ENCODE peak calls at places on chromosomes 7 and 10, in seven cellular contexts. L is NB4, C is pancreas, S is foreskin fibroblast, W is sigmoid colon, A is right lobe of liver, G is astrocyte of the spinal cord. M is an unnamed sample.

GRCh38 chr7:27124096-27124978 is 6.2 kb downstream of the HOXA4 start:
- DNase-seq in L (no peak), C (no peak), S (peak), W (peak), A (no peak), G (peak), M (no peak)

GRCh38 chr7:28163955-28164354 is 16.6 kb downstream of the JAZF1 start:
- DNase-seq in L (no peak), C (no peak), S (no peak), W (no peak), A (no peak), G (peak), M (peak)

GRCh38 chr7:127514499-127514898 is 70.9 kb downstream of the GCC1 start:
- DNase-seq in L (peak), C (no peak), S (peak), W (no peak), A (no peak), G (peak), M (peak)

GRCh38 chr10:119306514-119306951 is 99.2 kb downstream of the GRK5 start:
- DNase-seq in L (peak), C (no peak), S (no peak), W (no peak), A (no peak), G (no peak), M (no peak)

GRCh38 chr7:82443801-82444219 is 233 bp upstream of the CACNA2D1 start:
- DNase-seq in L (peak), C (peak), S (peak), W (peak), A (peak), G (peak), M (no peak)

GRCh38 chr10:12348870-12349627 is at the start of gene CAMK1D:
- DNase-seq in L (peak), C (peak), S (peak), W (peak), A (peak), G (peak), M (no peak)

GRCh38 chr10:91977501-91977900 is 53.9 kb downstream of the BTAF1 start:
- DNase-seq in L (no peak), C (no peak), S (no peak), W (no peak), A (no peak), G (no peak), M (no peak)

GRCh38 chr7:82172896-82173295 is 270.7 kb downstream of the CACNA2D1 start:
- DNase-seq in L (no peak), C (no peak), S (no peak), W (no peak), A (no peak), G (no peak), M (no peak)

GRCh38 chr10:3117486-3117885 is 50.1 kb downstream of the PFKP start:
- DNase-seq in L (no peak), C (no peak), S (no peak), W (no peak), A (no peak), G (no peak), M (no peak)

GRCh38 chr10:3122034-3122433 is 50.5 kb downstream of the PITRM1 start:
- DNase-seq in L (no peak), C (no peak), S (no peak), W (no peak), A (no peak), G (no peak), M (no peak)

GRCh38 chr10:3118621-3119020 is 51.3 kb downstream of the PFKP start:
- DNase-seq in L (no peak), C (no peak), S (no peak), W (no peak), A (no peak), G (no peak), M (no peak)

GRCh38 chr10:3122486-3123205 is 49.9 kb downstream of the PITRM1 start:
- DNase-seq in L (no peak), C (no peak), S (no peak), W (no peak), A (no peak), G (no peak), M (no peak)

DNA sequence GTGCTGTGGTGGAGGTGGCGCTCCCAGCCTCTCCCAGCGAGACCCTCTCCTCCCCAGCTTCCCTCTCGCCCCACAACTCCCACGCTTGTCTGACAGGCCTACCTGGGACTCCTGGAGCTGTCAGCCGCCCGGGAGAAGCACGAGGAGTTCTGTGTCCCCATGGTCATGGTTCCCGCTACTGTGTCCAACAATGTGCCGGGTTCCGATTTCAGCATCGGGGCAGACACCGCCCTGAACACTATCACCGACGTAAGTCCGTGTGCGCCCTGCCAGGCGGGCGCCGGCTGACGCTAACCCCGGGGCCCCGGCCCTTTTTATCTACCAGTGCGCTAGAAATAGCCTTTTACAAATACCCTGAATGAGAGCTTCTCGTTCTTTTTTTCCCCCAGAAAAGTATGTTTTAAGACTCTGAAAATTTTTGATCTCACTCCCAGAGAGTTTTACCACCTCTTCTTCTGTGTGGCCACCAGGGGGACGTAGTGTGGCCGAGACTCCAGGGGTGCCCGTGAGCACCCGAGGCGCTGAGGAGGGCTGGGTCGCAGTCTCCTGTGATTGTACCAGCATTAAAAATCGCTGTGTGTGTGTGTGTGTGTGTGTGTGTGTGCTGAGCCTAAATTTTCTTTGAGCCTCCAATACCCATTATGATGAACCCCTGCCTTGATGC is 52.6 kb downstream of the PFKP start:
- DNase-seq in L (peak), C (no peak), S (no peak), W (no peak), A (no peak), G (no peak), M (no peak)
- TF ChIP-seq CTCF in L (peak), C (peak), S (peak), W (peak), A (peak), G (peak), M (peak)

DNA sequence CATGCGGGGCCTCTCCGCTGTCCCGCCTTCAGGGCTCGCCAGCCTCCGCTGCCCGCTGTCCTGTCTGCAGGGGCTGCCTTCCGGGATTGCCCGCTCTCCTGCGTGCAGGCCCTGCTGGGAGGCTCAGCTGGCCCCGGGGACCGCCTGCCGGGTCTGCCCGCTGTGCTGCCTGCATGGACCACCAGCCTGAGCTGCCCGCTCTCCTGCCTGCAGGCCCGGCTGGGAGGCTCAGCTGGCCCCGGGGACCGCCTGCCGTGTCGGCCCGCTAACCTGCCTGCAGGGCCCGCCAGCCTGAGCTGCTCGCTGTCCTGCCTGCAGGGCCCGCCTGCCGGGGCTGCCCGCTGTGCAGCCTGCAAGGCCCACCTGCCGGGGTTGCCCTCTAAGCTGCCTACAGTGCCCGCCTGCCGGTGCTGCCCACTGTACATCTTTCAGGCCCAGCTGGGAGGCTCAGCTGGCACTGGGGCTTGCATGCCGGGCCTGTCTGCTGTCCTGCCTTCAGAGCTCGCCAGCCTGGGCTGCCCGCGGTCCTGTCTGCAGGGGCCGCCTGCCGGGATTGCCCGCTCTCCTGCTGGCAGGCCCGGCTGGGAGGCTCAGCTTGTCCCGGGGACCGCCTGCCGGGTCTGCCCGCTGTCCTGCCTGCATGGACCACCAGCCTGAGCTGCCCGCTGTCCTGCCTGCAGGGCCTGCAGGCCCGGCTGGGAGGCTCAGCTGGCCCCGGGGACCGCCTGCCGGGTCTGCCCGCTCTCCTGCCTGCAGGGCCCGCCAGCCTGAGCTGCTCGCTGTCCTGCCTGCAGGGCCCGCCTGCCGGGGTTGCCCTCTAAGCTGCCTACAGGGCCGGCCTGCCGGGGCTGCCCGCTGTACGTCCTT is 165.1 kb downstream of the GLRX3 start:
- DNase-seq in L (peak), C (peak), S (peak), W (no peak), A (peak), G (peak), M (no peak)
- H3K4me3 ChIP-seq in L (peak), C (peak), S (peak), W (no peak), A (peak), G (peak), M (no peak)

GRCh38 chr7:144787127-144787526 is 48.7 kb downstream of the TPK1 start:
- DNase-seq in L (no peak), C (no peak), S (no peak), W (no peak), A (no peak), G (no peak), M (no peak)
- TF ChIP-seq CTCF in L (no peak), C (no peak), S (no peak), W (no peak), A (no peak), G (no peak), M (no peak)

GRCh38 chr10:103666109-103666508 is 172.6 kb downstream of the NEURL1 start:
- DNase-seq in L (peak), C (no peak), S (no peak), W (no peak), A (no peak), G (no peak), M (no peak)

GRCh38 chr10:103665439-103665838 is 171.9 kb downstream of the NEURL1 start:
- DNase-seq in L (no peak), C (no peak), S (no peak), W (no peak), A (peak), G (no peak), M (no peak)

GRCh38 chr10:103668351-103669242 is 175.1 kb downstream of the NEURL1 start:
- DNase-seq in L (peak), C (no peak), S (peak), W (peak), A (no peak), G (peak), M (no peak)

GRCh38 chr10:103666751-103667150 is 173.2 kb downstream of the NEURL1 start:
- DNase-seq in L (no peak), C (no peak), S (no peak), W (no peak), A (no peak), G (no peak), M (no peak)

GRCh38 chr10:103667390-103667789 is 173.9 kb downstream of the NEURL1 start:
- DNase-seq in L (peak), C (no peak), S (no peak), W (no peak), A (no peak), G (no peak), M (no peak)
- H3K4me3 ChIP-seq in L (peak), C (no peak), S (no peak), W (no peak), A (no peak), G (no peak), M (peak)

M was measured in HFF-Myc.